ENCODE peak calls at places on chromosomes 3 and 15, in four cellular contexts. M is WTC11, S is HepG2, T is K562. P is an unnamed sample.
A peak's percentile ranks its signal among the peaks of the same experiment; 100 is the strongest.

GRCh38 chr15:56337084-56337725 is 28.0 kb upstream of the TEX9 start:
- DNase-seq in M (no peak), S (no peak), T (no peak), P (peak; percentile 5)

GRCh38 chr3:27200721-27201434 is 168.3 kb downstream of the NEK10 start:
- DNase-seq in M (no peak), S (no peak), T (no peak), P (no peak)

GRCh38 chr3:481680-482079 is 285.1 kb downstream of the CHL1 start:
- DNase-seq in M (no peak), S (no peak), T (no peak), P (peak; percentile 36)

GRCh38 chr3:8254489-8254888 is 247.1 kb upstream of the LMCD1 start:
- DNase-seq in M (no peak), S (no peak), T (no peak), P (no peak)

GRCh38 chr3:55708242-55708641 is 221.1 kb upstream of the WNT5A start:
- DNase-seq in M (no peak), S (no peak), T (no peak), P (no peak)

GRCh38 chr3:68876112-68876713 is 56.1 kb downstream of the TAFA4 start:
- DNase-seq in M (peak; percentile 22), S (peak; percentile 31), T (peak; percentile 43), P (peak; percentile 33)

GRCh38 chr3:66494964-66495581 is 5.7 kb downstream of the LRIG1 start:
- DNase-seq in M (no peak), S (no peak), T (no peak), P (no peak)

GRCh38 chr3:45244356-45244755 is 18.3 kb upstream of the TMEM158 start:
- DNase-seq in M (no peak), S (no peak), T (no peak), P (no peak)

GRCh38 chr3:194675680-194676079 is 3.7 kb upstream of the LSG1 start:
- DNase-seq in M (no peak), S (no peak), T (no peak), P (no peak)

GRCh38 chr3:46960081-46960701 is 16.4 kb downstream of the CCDC12 start:
- DNase-seq in M (no peak), S (no peak), T (no peak), P (peak; percentile 50)

GRCh38 chr3:23805228-23805880 is 401 bp upstream of the UBE2E1 start:
- DNase-seq in M (peak; percentile 38), S (peak; percentile 9), T (no peak), P (no peak)

GRCh38 chr3:130829575-130829947 is 64.3 kb upstream of the ATP2C1 start:
- DNase-seq in M (no peak), S (no peak), T (no peak), P (no peak)

GRCh38 chr3:122784436-122784835 is 9.2 kb downstream of the HSPBAP1 start:
- DNase-seq in M (no peak), S (no peak), T (no peak), P (no peak)

GRCh38 chr3:126548556-126549466 is 9.9 kb downstream of the C3orf22 start:
- DNase-seq in M (peak; percentile 14), S (no peak), T (no peak), P (peak; percentile 27)

GRCh38 chr15:63718590-63719035 is 115.1 kb downstream of the HERC1 start:
- DNase-seq in M (no peak), S (peak; percentile 60), T (no peak), P (no peak)

GRCh38 chr3:43210049-43211027 is 76.0 kb upstream of the SNRK start:
- DNase-seq in M (no peak), S (no peak), T (no peak), P (no peak)

GRCh38 chr15:79086814-79087213 is 3.8 kb downstream of the RASGRF1 start:
- DNase-seq in M (no peak), S (no peak), T (no peak), P (no peak)

GRCh38 chr3:190496859-190497258 is 17.0 kb upstream of the IL1RAP start:
- DNase-seq in M (no peak), S (no peak), T (no peak), P (no peak)

GRCh38 chr3:176663376-176663775 is 533.9 kb downstream of the TBL1XR1 start:
- DNase-seq in M (no peak), S (no peak), T (no peak), P (no peak)

GRCh38 chr15:42111924-42112323 is 17.6 kb upstream of the PLA2G4D start:
- DNase-seq in M (no peak), S (no peak), T (no peak), P (no peak)

GRCh38 chr15:101138913-101139880 is 112.7 kb downstream of the CHSY1 start:
- DNase-seq in M (no peak), S (no peak), T (no peak), P (no peak)

GRCh38 chr3:129224984-129225393 is 24.4 kb upstream of the COPG1 start:
- DNase-seq in M (no peak), S (peak; percentile 92), T (no peak), P (peak; percentile 73)

GRCh38 chr3:5051772-5052171 is 70.3 kb upstream of the ARL8B start:
- DNase-seq in M (no peak), S (no peak), T (no peak), P (no peak)

GRCh38 chr15:65869954-65870871 is 922 bp downstream of the RAB11A start:
- DNase-seq in M (peak; percentile 23), S (peak; percentile 50), T (peak; percentile 32), P (peak; percentile 59)

GRCh38 chr3:47418167-47419082 is 37.6 kb downstream of the PTPN23 start:
- DNase-seq in M (no peak), S (no peak), T (no peak), P (peak; percentile 48)

GRCh38 chr15:60678632-60679031 is 199.7 kb upstream of the ICE2 start:
- DNase-seq in M (no peak), S (no peak), T (no peak), P (no peak)

GRCh38 chr3:535566-536416 is 339.2 kb downstream of the CHL1 start:
- DNase-seq in M (no peak), S (no peak), T (no peak), P (peak; percentile 70)

GRCh38 chr3:45677045-45677436 is 12.2 kb upstream of the SACM1L start:
- DNase-seq in M (no peak), S (peak; percentile 40), T (no peak), P (no peak)

DNA sequence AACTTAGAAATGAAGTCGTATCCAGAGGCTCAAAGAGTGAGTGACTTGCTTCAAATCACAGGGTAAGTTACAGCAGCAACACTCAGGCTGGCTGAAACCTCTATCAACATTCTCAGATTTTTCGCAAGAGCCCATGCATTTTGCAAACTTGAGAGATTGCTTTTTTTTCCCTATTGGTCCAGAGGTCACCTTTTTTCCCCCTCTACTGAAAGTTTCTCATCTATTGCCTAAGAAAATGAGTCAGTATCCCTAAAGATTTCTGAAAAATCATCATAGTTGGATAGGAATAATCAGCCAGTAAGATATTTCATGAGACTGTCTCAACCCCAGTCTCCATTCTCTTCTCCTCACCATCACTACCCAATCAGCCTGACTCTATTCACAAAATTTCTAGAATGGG is 410.6 kb downstream of the FOXP1 start:
- DNase-seq in M (no peak), S (peak; percentile 58), T (no peak), P (no peak)
- TF ChIP-seq FOXJ3 in M (no peak), S (no peak), T (no peak), P (no peak)

DNA sequence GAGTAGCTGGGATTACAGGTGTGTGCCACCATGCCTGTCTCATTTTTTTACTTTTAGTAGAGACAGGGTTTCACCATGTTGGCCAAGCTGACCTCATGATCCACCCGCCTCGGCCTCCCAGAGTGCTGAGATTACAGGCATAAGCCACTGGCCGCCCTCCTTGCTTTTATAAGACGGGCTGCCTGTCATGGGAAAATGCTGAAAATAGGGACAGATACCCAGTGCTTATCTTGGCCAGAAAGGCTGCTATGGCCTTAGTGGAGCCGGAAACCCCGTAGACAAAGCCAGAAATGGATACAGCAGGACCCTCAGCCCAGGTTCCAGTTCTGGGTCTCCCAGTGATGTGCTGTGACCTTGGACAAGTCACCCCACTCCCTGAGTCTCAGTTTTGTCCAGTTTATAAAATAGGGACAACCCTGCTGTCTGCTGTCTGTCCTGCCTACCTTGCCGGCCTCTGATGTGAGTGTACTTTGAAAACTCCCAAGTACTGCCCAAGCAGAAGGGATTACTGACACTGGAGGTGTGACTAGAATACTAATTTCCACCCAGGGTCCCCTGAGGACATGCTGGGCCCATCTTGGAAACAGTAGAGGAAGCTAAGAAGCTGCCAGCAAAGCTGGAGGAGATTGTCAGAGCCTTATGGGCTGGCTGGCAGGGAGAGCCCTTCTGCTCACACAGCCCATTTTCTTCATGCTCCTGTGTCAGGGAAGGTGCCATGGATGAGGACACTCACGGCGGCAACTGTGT is 59.6 kb downstream of the BDH1 start:
- DNase-seq in M (no peak), S (no peak), T (no peak), P (no peak)
- TF ChIP-seq FOXJ3 in M (no peak), S (no peak), T (no peak), P (no peak)

GRCh38 chr3:35867782-35868181 is 228.5 kb downstream of the ARPP21 start:
- DNase-seq in M (no peak), S (no peak), T (no peak), P (no peak)

GRCh38 chr3:35862057-35862456 is 222.7 kb downstream of the ARPP21 start:
- DNase-seq in M (no peak), S (no peak), T (no peak), P (no peak)

GRCh38 chr3:35864871-35865270 is 225.5 kb downstream of the ARPP21 start:
- DNase-seq in M (no peak), S (no peak), T (no peak), P (no peak)
- TF ChIP-seq FOXJ3 in M (no peak), S (no peak), T (no peak), P (no peak)

GRCh38 chr3:40623567-40623966 is 98.8 kb downstream of the ZNF621 start:
- DNase-seq in M (no peak), S (no peak), T (peak; percentile 27), P (no peak)
- TF ChIP-seq FOXJ3 in M (no peak), S (no peak), T (no peak), P (no peak)

GRCh38 chr15:84765675-84766074 is 17.3 kb downstream of the ZNF592 start:
- DNase-seq in M (no peak), S (no peak), T (no peak), P (no peak)

GRCh38 chr15:84764989-84765388 is 16.6 kb downstream of the ZNF592 start:
- DNase-seq in M (no peak), S (no peak), T (no peak), P (no peak)

GRCh38 chr15:84762840-84763572 is 14.6 kb downstream of the ZNF592 start:
- DNase-seq in M (no peak), S (no peak), T (no peak), P (no peak)

GRCh38 chr15:84764585-84764984 is 16.2 kb downstream of the ZNF592 start:
- DNase-seq in M (no peak), S (no peak), T (no peak), P (no peak)

DNA sequence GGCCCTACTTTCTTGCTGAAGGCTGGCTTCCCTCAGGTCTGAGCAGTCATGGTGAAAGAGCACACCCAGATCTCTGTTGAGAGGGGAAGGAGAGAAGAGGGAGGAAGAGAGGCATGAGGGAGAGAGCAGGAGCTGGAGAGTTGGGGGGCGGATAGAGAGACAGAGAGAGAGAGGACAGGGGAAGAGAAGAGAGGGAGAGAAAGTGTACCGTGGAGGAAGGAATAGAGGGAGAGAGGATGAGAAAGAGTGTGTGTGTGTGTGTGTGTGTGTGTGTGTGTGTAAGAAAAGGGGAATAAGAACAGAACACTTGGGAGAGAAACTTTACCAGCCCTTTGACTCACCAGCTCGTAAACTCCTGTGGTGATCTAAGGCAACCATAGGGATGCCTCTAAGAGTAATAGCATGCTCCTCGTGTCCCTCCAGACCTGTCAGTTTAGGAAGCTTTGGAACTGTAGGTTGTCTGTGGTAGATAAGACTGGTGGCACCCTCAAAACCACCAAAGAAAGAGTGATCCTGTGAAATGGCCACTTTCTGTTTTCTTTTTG is 18.1 kb downstream of the ZNF592 start:
- DNase-seq in M (no peak), S (no peak), T (no peak), P (no peak)
- TF ChIP-seq FOXJ3 in M (no peak), S (no peak), T (no peak), P (no peak)

P was measured in SK-N-SH.